ENCODE peak calls at places on chromosomes 7 and 10, in eight cellular contexts. F is upper lobe of left lung, H is ovary, N is stomach, V is tibial nerve, G is sigmoid colon, Q is A549, R is transverse colon. D is an unnamed sample.

GRCh38 chr7:26649388-26649787 is 215.0 kb downstream of the SKAP2 start:
- DNase-seq in Q (no peak), R (no peak), G (no peak), F (no peak), V (no peak), N (no peak), H (no peak), D (no peak)

GRCh38 chr10:15710455-15710854 is 9.3 kb downstream of the ITGA8 start:
- DNase-seq in F (no peak), R (no peak), H (no peak), G (no peak), Q (no peak), N (no peak), V (no peak), D (no peak)

GRCh38 chr10:132891313-132891712 is 51.1 kb downstream of the CFAP46 start:
- DNase-seq in Q (no peak), H (no peak), V (no peak), F (no peak), G (no peak), N (no peak), R (no peak), D (peak)

GRCh38 chr10:30176182-30176581 is 116.8 kb upstream of the JCAD start:
- DNase-seq in V (no peak), G (no peak), Q (no peak), F (no peak), H (no peak), N (no peak), R (no peak), D (no peak)

GRCh38 chr7:2971914-2972530 is 71.6 kb downstream of the CARD11 start:
- DNase-seq in V (no peak), H (no peak), G (peak), N (no peak), F (no peak), Q (no peak), R (no peak), D (peak)

GRCh38 chr7:31022726-31023125 is 29.4 kb upstream of the ADCYAP1R1 start:
- DNase-seq in G (no peak), V (no peak), Q (no peak), R (no peak), H (no peak), N (no peak), F (no peak), D (no peak)

GRCh38 chr7:75732764-75733630 is 5.7 kb downstream of the HIP1 start:
- DNase-seq in G (no peak), H (no peak), F (no peak), Q (peak), R (no peak), V (no peak), N (no peak), D (no peak)

GRCh38 chr7:1549357-1550004 is 6.5 kb downstream of the TMEM184A start:
- DNase-seq in F (peak), R (no peak), G (no peak), V (no peak), Q (no peak), N (no peak), H (no peak), D (no peak)

GRCh38 chr10:21517134-21517982 is 8.1 kb downstream of the SKIDA1 start:
- DNase-seq in R (no peak), H (peak), F (peak), N (peak), Q (peak), V (no peak), G (peak), D (no peak)

GRCh38 chr10:14660872-14661271 is 113.8 kb downstream of the FAM107B start:
- DNase-seq in G (no peak), Q (no peak), R (no peak), V (no peak), H (no peak), F (no peak), N (no peak), D (no peak)

GRCh38 chr7:81776159-81776558 is 6.3 kb upstream of the HGF start:
- DNase-seq in Q (no peak), F (no peak), H (no peak), G (no peak), V (no peak), R (no peak), N (no peak), D (no peak)

GRCh38 chr7:2978403-2978802 is 65.3 kb downstream of the CARD11 start:
- DNase-seq in R (peak), F (peak), H (no peak), Q (no peak), N (peak), G (no peak), V (peak), D (no peak)

GRCh38 chr10:100889546-100889945 is 23.2 kb upstream of the SLF2 start:
- DNase-seq in Q (no peak), H (no peak), G (no peak), N (no peak), V (no peak), R (no peak), F (no peak), D (no peak)

GRCh38 chr10:51341216-51341615 is 266.9 kb downstream of the PRKG1 start:
- DNase-seq in G (no peak), F (no peak), Q (no peak), R (no peak), V (no peak), H (no peak), N (no peak), D (no peak)

GRCh38 chr10:104824378-104825006 is 183.4 kb downstream of the SORCS3 start:
- DNase-seq in Q (peak), N (peak), V (no peak), G (no peak), H (no peak), R (no peak), F (no peak), D (no peak)

GRCh38 chr7:15140431-15140830 is 237.9 kb upstream of the DGKB start:
- DNase-seq in R (no peak), N (no peak), H (no peak), G (no peak), F (no peak), Q (no peak), V (no peak), D (no peak)

GRCh38 chr7:143279186-143280098 is 5.3 kb upstream of the TMEM139 start:
- DNase-seq in G (no peak), Q (peak), R (no peak), V (peak), H (no peak), F (no peak), N (no peak), D (no peak)

GRCh38 chr10:130578532-130579289 is 442.5 kb downstream of the GLRX3 start:
- DNase-seq in Q (no peak), F (no peak), R (no peak), N (no peak), H (no peak), V (no peak), G (no peak), D (no peak)

GRCh38 chr10:82969405-82969804 is 1094.4 kb downstream of the NRG3 start:
- DNase-seq in N (no peak), G (no peak), V (no peak), Q (peak), F (no peak), H (no peak), R (no peak), D (no peak)

GRCh38 chr7:106679153-106679931 is 18.4 kb upstream of the CCDC71L start:
- DNase-seq in N (no peak), R (no peak), G (no peak), V (no peak), F (no peak), Q (peak), H (no peak), D (no peak)

GRCh38 chr10:94115725-94116124 is 122.0 kb downstream of the PLCE1 start:
- DNase-seq in H (no peak), Q (peak), R (no peak), F (no peak), G (no peak), N (no peak), V (no peak), D (no peak)

GRCh38 chr10:121572857-121573540 is 25.2 kb downstream of the FGFR2 start:
- DNase-seq in G (no peak), H (no peak), F (no peak), V (no peak), Q (no peak), R (peak), N (no peak), D (no peak)

GRCh38 chr7:115015619-115016018 is 93.7 kb downstream of the MDFIC start:
- DNase-seq in Q (peak), R (peak), N (no peak), G (no peak), H (no peak), V (no peak), F (no peak), D (no peak)

GRCh38 chr10:117796394-117796793 is 250.3 kb downstream of the RAB11FIP2 start:
- DNase-seq in H (no peak), F (no peak), R (no peak), G (no peak), Q (no peak), N (no peak), V (no peak), D (no peak)

GRCh38 chr10:117804470-117805011 is 242.2 kb downstream of the RAB11FIP2 start:
- DNase-seq in R (no peak), G (no peak), F (no peak), Q (no peak), N (no peak), V (no peak), H (no peak), D (no peak)

GRCh38 chr10:117805191-117805590 is 241.6 kb downstream of the RAB11FIP2 start:
- DNase-seq in R (no peak), V (no peak), Q (no peak), H (no peak), G (no peak), N (no peak), F (peak), D (no peak)

GRCh38 chr10:117797286-117797685 is 249.5 kb downstream of the RAB11FIP2 start:
- DNase-seq in Q (no peak), H (no peak), V (no peak), G (no peak), N (no peak), F (no peak), R (no peak), D (no peak)

DNA sequence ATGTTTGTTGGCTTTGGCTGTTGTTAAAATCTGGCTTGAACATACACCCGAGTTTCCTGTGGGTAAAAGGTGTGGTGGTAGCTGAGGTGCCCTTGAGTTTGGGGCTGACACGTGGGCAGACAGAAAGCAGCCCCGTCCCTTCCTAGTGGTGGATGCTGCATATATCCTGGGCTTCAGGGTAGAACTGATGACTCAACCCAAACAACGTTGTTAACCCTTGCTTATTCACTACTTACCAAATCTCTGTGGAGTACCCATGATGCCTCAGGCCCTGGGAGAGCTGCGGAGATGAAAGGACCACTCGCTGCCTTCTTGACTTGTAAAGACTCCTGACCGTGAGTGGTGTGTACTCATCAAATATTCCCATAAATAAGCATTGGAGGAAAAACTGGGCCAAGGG is 245.1 kb downstream of the RAB11FIP2 start:
- DNase-seq in F (no peak), V (no peak), R (no peak), N (no peak), H (no peak), Q (no peak), G (no peak), D (no peak)
- TF ChIP-seq EP300 in F (no peak), V (no peak), R (no peak), N (no peak), H (no peak), Q (no peak), G (no peak), D (no peak)

DNA sequence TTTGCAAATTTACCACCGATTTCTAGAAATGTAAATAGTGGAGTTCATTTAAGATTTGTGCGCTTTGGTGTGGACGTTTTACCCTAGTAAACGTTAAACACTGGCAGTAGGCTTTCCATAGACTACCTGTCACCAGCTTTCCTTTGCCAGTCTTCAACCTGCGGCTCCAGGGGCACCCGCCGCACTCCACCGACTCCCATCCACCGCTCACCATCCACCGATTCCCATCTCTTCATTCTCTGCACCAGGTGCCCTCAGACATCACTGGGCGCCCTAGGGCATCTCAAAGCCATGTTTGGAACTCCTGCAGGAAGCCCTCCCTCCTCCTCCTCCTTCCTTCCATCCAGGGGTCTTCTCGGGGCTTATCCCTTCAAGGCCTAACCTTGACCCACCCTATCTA is 1.4 kb upstream of the AP5Z1 start:
- DNase-seq in G (no peak), Q (no peak), H (no peak), R (no peak), F (no peak), N (no peak), V (no peak), D (no peak)
- H3K4me3 ChIP-seq in G (no peak), Q (no peak), H (no peak), R (no peak), F (peak), N (no peak), V (no peak), D (no peak)

DNA sequence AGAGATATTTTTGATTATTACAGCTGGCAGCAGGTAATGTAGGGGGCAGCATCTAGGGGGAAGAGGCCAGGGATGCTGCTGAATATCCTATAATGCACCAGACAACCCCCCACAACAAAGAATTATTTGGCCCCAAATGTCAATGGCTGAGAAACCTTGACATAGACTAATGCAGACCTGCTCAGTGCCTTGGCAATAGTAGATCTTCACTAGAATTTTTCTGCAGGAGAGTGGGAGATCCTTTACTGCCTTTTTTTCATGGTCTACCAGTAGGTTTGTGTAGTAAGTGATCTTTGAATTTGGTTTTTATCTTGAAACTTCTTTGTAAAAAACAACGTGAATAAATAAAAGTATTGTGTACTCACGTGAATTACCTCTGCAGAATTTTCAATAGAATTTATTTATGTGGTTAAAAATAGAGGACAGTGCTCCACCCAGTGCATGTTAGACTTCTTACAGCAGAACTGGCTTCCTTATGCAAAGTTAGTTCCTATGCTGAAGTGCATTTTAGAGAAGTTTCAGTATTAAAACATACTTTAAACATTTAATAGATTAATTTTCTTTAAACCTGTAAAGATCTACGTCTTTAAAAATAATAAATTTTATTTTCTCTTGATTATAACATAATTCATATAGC is 199.7 kb upstream of the HDAC9 start:
- DNase-seq in G (no peak), Q (no peak), R (no peak), V (no peak), H (no peak), F (no peak), N (no peak), D (no peak)
- TF ChIP-seq EP300 in G (no peak), Q (no peak), R (no peak), V (no peak), H (no peak), F (no peak), N (no peak), D (no peak)

DNA sequence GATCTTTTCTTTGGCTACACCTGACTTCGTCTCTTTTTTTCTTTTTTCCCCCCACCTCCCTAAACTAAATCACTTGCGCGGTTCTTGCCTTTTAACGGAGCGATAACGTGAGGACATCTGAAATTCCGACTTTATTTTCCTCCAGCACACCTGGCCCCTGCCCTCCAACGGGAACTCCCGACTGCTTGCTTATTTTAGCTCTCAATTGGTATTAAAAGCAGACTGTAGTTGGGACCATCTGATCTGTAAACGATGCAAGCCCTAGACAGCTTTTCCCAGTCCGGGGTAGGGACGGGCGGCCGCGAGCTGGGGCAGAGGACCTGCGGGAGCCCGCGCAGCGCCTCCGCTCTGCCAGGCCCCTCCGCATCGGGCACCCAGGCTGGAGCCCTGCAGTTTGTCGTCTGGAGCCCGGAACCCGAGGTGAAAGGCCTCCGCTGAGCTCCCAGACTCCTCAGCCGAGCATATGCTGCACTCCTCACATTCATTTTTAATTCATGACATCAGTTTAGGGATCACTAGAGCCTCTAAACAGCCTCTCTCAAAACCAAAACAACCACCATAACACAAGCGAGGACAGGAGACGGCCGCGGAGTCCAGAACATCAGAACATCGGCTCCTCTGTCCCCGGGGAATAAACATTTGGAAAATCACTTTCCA is 10.0 kb upstream of the EMX2 start:
- DNase-seq in V (no peak), N (no peak), Q (no peak), G (peak), H (no peak), F (peak), R (no peak), D (peak)
- H3K4me3 ChIP-seq in V (no peak), N (no peak), Q (no peak), G (no peak), H (peak), F (no peak), R (no peak), D (peak)

GRCh38 chr7:18497082-18497481 is 1.5 kb downstream of the HDAC9 start:
- DNase-seq in V (no peak), H (no peak), N (no peak), F (no peak), Q (no peak), R (no peak), G (no peak), D (no peak)
- TF ChIP-seq EP300 in V (no peak), H (no peak), N (no peak), F (no peak), Q (no peak), R (no peak), G (no peak), D (no peak)

GRCh38 chr10:111077715-111078504 is 1.1 kb downstream of the ADRA2A start:
- DNase-seq in N (no peak), G (no peak), F (peak), R (peak), V (no peak), Q (no peak), H (peak), D (no peak)
- H3K4me3 ChIP-seq in N (peak), G (peak), F (peak), R (peak), V (peak), Q (no peak), H (peak), D (peak)

DNA sequence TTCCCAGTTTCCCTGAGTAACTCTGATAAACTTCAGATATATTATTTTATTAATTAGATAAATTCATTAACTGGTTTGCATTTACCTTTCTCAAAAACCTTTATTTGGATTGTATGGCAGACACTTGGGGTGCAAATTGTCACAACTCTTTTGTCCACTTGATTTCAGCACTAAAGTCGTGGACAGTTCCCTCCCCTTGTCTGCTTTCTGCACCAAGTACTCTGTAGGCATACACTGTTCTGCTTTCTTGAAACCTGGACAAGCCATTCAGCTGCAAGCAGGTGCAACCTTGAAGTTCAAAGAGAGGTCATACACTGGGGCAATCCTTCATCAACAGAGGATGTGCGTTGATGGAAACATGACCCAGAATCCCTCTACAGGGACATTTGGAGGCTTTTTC is 162.9 kb downstream of the ARL5B start:
- DNase-seq in F (no peak), Q (peak), H (no peak), R (no peak), N (no peak), G (no peak), V (no peak), D (no peak)
- TF ChIP-seq EP300 in F (no peak), Q (no peak), H (no peak), R (no peak), N (no peak), G (no peak), V (no peak), D (no peak)

DNA sequence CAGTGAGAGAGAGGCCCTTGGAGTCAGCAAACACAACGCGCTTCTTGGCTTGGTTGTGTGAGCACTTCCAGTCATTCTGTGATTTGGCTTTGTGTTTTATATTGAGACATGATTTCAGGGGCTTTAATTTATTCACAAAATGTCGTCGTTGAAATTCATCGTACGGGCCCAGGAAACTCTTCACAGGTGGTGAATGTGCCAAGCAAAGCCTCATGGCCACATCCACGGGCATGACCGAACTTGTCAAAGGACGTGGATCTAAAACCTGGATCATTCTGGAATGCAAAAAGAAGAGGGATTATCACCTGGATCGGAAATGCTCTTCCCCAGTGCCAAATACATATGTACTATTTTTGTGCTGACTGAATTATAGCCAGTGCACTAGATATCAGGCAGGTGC is 2.3 kb downstream of the PPP1R3C start:
- DNase-seq in Q (no peak), F (no peak), G (no peak), H (no peak), R (no peak), V (no peak), N (no peak), D (no peak)
- H3K4me3 ChIP-seq in Q (no peak), F (peak), G (no peak), H (no peak), R (no peak), V (no peak), N (peak), D (peak)

D was measured in suprapubic skin.